ENCODE peak calls at places on chromosomes 6 and 20, in seven cellular contexts. J is uterus; Z is adipocyte; N is suprapubic skin; M is sigmoid colon; E is lower lobe of right lung; Q is CD8-positive, alpha-beta memory T cell. H is an unnamed sample.

GRCh38 chr20:50646483-50646996 is 44.8 kb downstream of the RIPOR3 start:
- DNase-seq in J (no peak), Z (peak; percentile 85), N (no peak), M (no peak), E (no peak), Q (no peak), H (no peak)

GRCh38 chr6:20680697-20681165 is 146.5 kb downstream of the CDKAL1 start:
- DNase-seq in J (no peak), Z (peak; percentile 23), N (no peak), M (no peak), E (no peak), Q (no peak), H (no peak)

GRCh38 chr6:79544299-79544927 is 7.2 kb upstream of the LCA5 start:
- DNase-seq in J (no peak), Z (peak; percentile 42), N (no peak), M (no peak), E (no peak), Q (no peak), H (no peak)

GRCh38 chr6:160306284-160306683 is 41.9 kb upstream of the SLC22A3 start:
- DNase-seq in J (no peak), Z (no peak), N (no peak), M (peak; percentile 79), E (no peak), Q (no peak), H (no peak)

GRCh38 chr6:139172151-139172550 is 37.3 kb downstream of the HECA start:
- DNase-seq in J (no peak), Z (no peak), N (no peak), M (no peak), E (no peak), Q (no peak), H (no peak)

GRCh38 chr6:56899311-56899710 is 55.6 kb upstream of the BEND6 start:
- DNase-seq in J (no peak), Z (peak; percentile 74), N (no peak), M (peak; percentile 67), E (no peak), Q (no peak), H (no peak)

GRCh38 chr6:166955121-166955864 is 1.1 kb downstream of the RNASET2 start:
- DNase-seq in J (no peak), Z (no peak), N (peak; percentile 75), M (peak; percentile 73), E (peak; percentile 82), Q (no peak), H (no peak)

GRCh38 chr6:43953794-43954310 is 173.4 kb downstream of the MRPL14 start:
- DNase-seq in J (peak; percentile 17), Z (peak; percentile 19), N (no peak), M (no peak), E (no peak), Q (no peak), H (peak; percentile 54)

GRCh38 chr6:45637611-45638257 is 260.0 kb upstream of the SUPT3H start:
- DNase-seq in J (no peak), Z (no peak), N (no peak), M (peak; percentile 97), E (no peak), Q (no peak), H (no peak)

GRCh38 chr6:67933278-67933677 is 701.8 kb upstream of the ADGRB3 start:
- DNase-seq in J (no peak), Z (no peak), N (no peak), M (no peak), E (no peak), Q (no peak), H (no peak)

GRCh38 chr6:37965964-37966676 is 146.6 kb downstream of the ZFAND3 start:
- DNase-seq in J (no peak), Z (peak; percentile 34), N (no peak), M (no peak), E (no peak), Q (no peak), H (no peak)

GRCh38 chr20:62949887-62950286 is 2.6 kb upstream of the SLC17A9 start:
- DNase-seq in J (no peak), Z (no peak), N (no peak), M (no peak), E (peak; percentile 38), Q (no peak), H (no peak)

GRCh38 chr20:5890773-5891441 is 59.4 kb downstream of the TRMT6 start:
- DNase-seq in J (no peak), Z (no peak), N (no peak), M (no peak), E (no peak), Q (no peak), H (no peak)

GRCh38 chr6:126657556-126658129 is 317.7 kb downstream of the CENPW start:
- DNase-seq in J (no peak), Z (peak; percentile 62), N (no peak), M (no peak), E (no peak), Q (no peak), H (no peak)

GRCh38 chr20:58853976-58854637 is 1.6 kb downstream of the GNAS start:
- DNase-seq in J (no peak), Z (no peak), N (no peak), M (no peak), E (no peak), Q (no peak), H (no peak)

GRCh38 chr20:58853466-58853865 is 950 bp downstream of the GNAS start:
- DNase-seq in J (no peak), Z (no peak), N (no peak), M (no peak), E (no peak), Q (no peak), H (no peak)

GRCh38 chr20:58851969-58852458 is 502 bp upstream of the GNAS start:
- DNase-seq in J (no peak), Z (no peak), N (no peak), M (no peak), E (no peak), Q (no peak), H (no peak)

GRCh38 chr20:58851221-58851968 is 693 bp upstream of the GNAS-AS1 start:
- DNase-seq in J (no peak), Z (no peak), N (no peak), M (no peak), E (no peak), Q (no peak), H (no peak)

DNA sequence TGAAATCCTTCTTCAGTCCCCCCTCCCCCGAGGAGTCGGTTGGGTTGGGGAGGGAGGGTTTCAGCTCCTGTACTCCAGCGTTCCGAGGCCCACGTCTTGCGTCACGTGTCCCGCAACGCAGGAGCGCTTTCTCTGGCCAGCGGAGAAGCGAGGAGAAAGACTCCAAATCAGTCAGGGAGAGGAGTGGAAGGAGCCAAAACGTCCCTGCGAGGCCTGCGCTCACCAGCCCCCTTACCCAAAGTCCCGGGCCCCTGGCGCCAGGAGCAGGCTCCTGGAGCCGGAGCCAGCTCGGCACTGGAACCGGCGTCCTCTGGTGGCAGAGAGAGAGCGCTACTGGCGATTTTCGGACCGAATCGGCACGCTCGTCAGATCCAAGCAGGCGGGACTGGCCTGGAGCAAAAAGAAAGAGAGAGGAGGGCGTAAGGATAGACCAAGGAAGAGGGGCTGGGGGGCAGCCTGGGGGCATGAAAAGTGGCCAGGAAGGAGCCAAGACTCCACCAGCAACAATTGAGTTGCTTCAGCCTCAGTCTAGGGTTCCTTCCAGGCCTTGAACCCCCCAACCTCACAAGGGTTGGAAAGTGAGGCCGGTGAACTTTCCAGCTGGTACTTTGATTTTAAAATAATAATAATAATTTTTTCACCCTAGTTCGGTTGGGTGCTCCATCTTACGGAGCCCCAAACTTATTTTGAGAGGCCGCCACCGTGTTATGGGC is at the start of gene GNAS:
- DNase-seq in J (peak; percentile 55), Z (peak; percentile 78), N (no peak), M (no peak), E (peak; percentile 68), Q (no peak), H (peak; percentile 63)
- H3K4me3 ChIP-seq in J (peak within 1 kb of the TSS; percentile 18), Z (peak within 1 kb of the TSS; percentile 83), N (peak within 1 kb of the TSS; percentile 43), M (peak within 1 kb of the TSS; percentile 55), E (peak within 1 kb of the TSS; percentile 51), Q (peak within 1 kb of the TSS; percentile 65), H (peak within 1 kb of the TSS; percentile 42)

DNA sequence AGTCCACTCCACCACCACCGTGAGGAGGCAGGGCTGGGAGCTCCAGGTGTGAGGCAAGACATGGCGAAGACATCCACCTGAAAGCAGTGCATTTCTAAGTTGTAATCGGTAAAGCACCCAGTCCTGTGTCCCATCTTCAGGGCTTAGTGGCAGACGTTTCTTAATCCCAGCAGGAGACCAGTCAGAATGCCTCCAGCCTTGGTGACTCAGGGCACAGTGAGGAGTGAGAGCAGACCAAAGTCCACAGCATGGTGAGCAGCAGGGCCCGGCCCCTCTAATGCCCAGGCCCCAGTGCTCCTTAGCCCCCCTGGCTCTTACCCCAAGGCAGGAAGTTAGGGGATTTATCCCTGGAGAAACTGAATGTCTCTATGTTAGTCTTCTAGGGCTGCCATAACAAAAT is 183.9 kb downstream of the SYNDIG1 start:
- DNase-seq in J (no peak), Z (peak; percentile 29), N (no peak), M (peak; percentile 17), E (no peak), Q (no peak), H (no peak)
- H3K4me1 ChIP-seq in J (no peaks in the 10 kb centered on the region), Z (peaks cover 43% of the 10 kb centered on the region), N (no peaks in the 10 kb centered on the region), M (no peaks in the 10 kb centered on the region), E (no peaks in the 10 kb centered on the region), Q (no peaks in the 10 kb centered on the region), H (no peaks in the 10 kb centered on the region)

DNA sequence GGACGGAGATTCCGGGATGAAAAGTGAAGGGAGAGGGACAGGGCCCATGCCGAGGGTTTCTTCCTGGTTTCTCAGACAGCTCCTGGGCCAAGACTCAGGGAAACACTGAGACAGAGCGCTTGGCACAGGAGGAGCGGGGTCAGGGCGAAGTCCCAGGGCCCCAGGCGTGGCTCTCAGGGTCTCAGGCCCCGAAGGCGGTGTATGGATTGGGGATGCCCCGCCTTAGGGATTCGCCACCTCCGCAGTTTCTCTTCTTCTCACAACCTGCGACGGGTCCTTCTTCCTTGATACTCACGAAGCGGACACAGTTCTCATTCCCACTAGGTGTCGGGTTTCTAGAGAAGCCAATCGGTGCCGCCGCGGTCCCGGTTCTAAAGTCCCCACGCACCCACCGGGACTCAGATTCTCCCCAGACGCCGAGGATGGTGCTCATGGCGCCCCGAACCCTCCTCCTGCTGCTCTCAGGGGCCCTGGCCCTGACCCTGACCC is 55.0 kb upstream of the HLA-A start:
- DNase-seq in J (peak; percentile 54), Z (peak; percentile 51), N (peak; percentile 83), M (peak; percentile 84), E (peak; percentile 74), Q (peak; percentile 21), H (no peak)
- H3K4me3 ChIP-seq in J (no peak overlapping the region), Z (peak overlapping the region; percentile 83), N (peak overlapping the region; percentile 53), M (no peak overlapping the region), E (peak overlapping the region; percentile 66), Q (peak overlapping the region; percentile 62), H (no peak overlapping the region)

DNA sequence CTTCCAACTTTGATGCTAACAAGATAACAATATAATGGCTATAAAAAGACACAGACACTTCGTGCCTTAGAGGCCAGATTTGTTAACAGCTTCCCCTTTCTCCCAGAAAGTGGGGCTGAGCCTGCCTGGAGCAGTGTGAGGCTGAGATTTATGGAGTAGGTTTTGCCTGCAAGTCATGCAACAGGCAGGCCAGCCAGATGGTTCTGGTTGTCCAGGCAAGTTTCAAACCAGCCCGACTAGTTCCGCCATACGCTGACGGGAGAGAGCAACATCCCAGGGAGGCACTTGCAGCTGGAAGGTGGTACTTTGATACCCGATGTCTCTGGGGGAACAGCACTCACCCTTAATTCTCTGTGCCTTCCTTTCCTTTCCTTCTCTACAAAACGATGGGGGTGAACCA is 81.3 kb upstream of the NAA20 start:
- DNase-seq in J (no peak), Z (no peak), N (peak; percentile 72), M (no peak), E (peak; percentile 65), Q (no peak), H (no peak)
- H3K4me1 ChIP-seq in J (peaks cover 8% of the 10 kb centered on the region), Z (peaks cover 32% of the 10 kb centered on the region), N (peaks cover 85% of the 10 kb centered on the region), M (peaks cover 33% of the 10 kb centered on the region), E (peaks cover 95% of the 10 kb centered on the region), Q (peaks cover 12% of the 10 kb centered on the region), H (peaks cover 35% of the 10 kb centered on the region)

H was measured in Peyer's patch.